ENCODE peak calls at places on chromosome 22, in seven cellular contexts. I is hepatic stellate cell, S is fibroblast of lung, O is smooth muscle cell of the brain vasculature, L is RWPE2, P is NCI-H2081, W is NCI-H1436. N is an unnamed sample.

GRCh38 chr22:27642104-27642800 is 159.3 kb downstream of the MN1 start:
- DNase-seq in W (no peak), L (no peak), S (peak), I (no peak), O (no peak), P (no peak), N (no peak)

GRCh38 chr22:36397081-36397766 is 9.5 kb upstream of the MYH9 start:
- DNase-seq in I (peak), O (no peak), P (no peak), S (peak), L (no peak), W (no peak), N (peak)

GRCh38 chr22:42680648-42681047 is 31.5 kb upstream of the CYB5R3 start:
- DNase-seq in P (no peak), O (peak), W (no peak), S (peak), I (peak), L (no peak), N (peak)

GRCh38 chr22:20847318-20847822 is 11.2 kb downstream of the PI4KA start:
- DNase-seq in W (no peak), S (no peak), P (no peak), I (no peak), L (no peak), O (no peak), N (no peak)

GRCh38 chr22:38862375-38863329 is 9.4 kb downstream of the CBX6 start:
- DNase-seq in P (no peak), I (no peak), L (no peak), S (peak), W (no peak), O (no peak), N (peak)

GRCh38 chr22:39284983-39285382 is 34.4 kb downstream of the RPL3 start:
- DNase-seq in L (no peak), O (no peak), I (no peak), S (no peak), P (no peak), W (no peak), N (no peak)

GRCh38 chr22:46734830-46735453 is 3.1 kb downstream of the CERK start:
- DNase-seq in P (peak), I (no peak), S (no peak), L (no peak), O (no peak), W (no peak), N (no peak)

GRCh38 chr22:26650722-26651421 is 6.5 kb upstream of the MIAT start:
- DNase-seq in W (no peak), P (no peak), I (no peak), S (no peak), O (no peak), L (no peak), N (no peak)

GRCh38 chr22:47547881-47548630 is 785.6 kb downstream of the TBC1D22A start:
- DNase-seq in I (no peak), O (no peak), W (no peak), L (no peak), P (no peak), S (no peak), N (no peak)

GRCh38 chr22:49971232-49972162 is 10.9 kb downstream of the PIM3 start:
- DNase-seq in S (peak), I (peak), W (peak), P (no peak), O (no peak), L (peak), N (peak)

GRCh38 chr22:26172389-26172990 is 3.2 kb downstream of the SEZ6L start:
- DNase-seq in W (peak), S (peak), O (no peak), P (peak), L (no peak), I (peak), N (peak)

GRCh38 chr22:34122064-34122463 is 201.8 kb upstream of the LARGE1 start:
- DNase-seq in P (no peak), I (no peak), L (no peak), O (no peak), S (no peak), W (no peak), N (no peak)

GRCh38 chr22:46044718-46045458 is 67.9 kb upstream of the WNT7B start:
- DNase-seq in S (peak), L (no peak), W (no peak), O (no peak), I (no peak), P (no peak), N (peak)

GRCh38 chr22:35842954-35843353 is 125.3 kb downstream of the APOL5 start:
- DNase-seq in S (peak), L (no peak), W (no peak), O (peak), I (peak), P (peak), N (peak)

GRCh38 chr22:38034278-38034882 is 22.8 kb upstream of the PICK1 start:
- DNase-seq in P (no peak), W (peak), O (peak), L (peak), S (peak), I (peak), N (peak)

GRCh38 chr22:36325163-36326031 is 62.4 kb downstream of the MYH9 start:
- DNase-seq in P (no peak), W (no peak), I (peak), L (peak), O (no peak), S (peak), N (peak)

GRCh38 chr22:32764330-32765116 is 37.0 kb upstream of the TIMP3 start:
- DNase-seq in P (no peak), L (no peak), W (no peak), I (peak), S (peak), O (no peak), N (peak)

GRCh38 chr22:29049655-29050263 is 11.9 kb downstream of the C22orf31 start:
- DNase-seq in L (no peak), W (no peak), S (no peak), P (no peak), I (no peak), O (no peak), N (no peak)

GRCh38 chr22:33105501-33105911 is 47.3 kb upstream of the SYN3 start:
- DNase-seq in S (peak), O (no peak), I (no peak), P (no peak), W (no peak), L (peak), N (peak)

GRCh38 chr22:33923033-33923432 is 2.8 kb upstream of the LARGE1 start:
- DNase-seq in P (no peak), S (peak), O (no peak), L (no peak), W (no peak), I (no peak), N (peak)

GRCh38 chr22:36197601-36198146 is 3.9 kb downstream of the APOL4 start:
- DNase-seq in W (no peak), S (no peak), O (no peak), P (no peak), L (no peak), I (no peak), N (no peak)

GRCh38 chr22:44341431-44342346 is 28.9 kb upstream of the SHISAL1 start:
- DNase-seq in I (no peak), P (no peak), S (peak), W (no peak), L (no peak), O (no peak), N (peak)